ENCODE peak calls at places on chromosomes 12 and 14, in ten cellular contexts. K, Y, H, U, V, L, E, D, X and P are unnamed samples.

GRCh38 chr14:29310757-29311156 is 544.2 kb downstream of the FOXG1 start:
- DNase-seq in K (no peak), Y (no peak), H (no peak), U (no peak), V (no peak), L (no peak), E (no peak), D (no peak), X (no peak), P (no peak)

GRCh38 chr12:53224268-53224896 is 7.6 kb downstream of the RARG start:
- DNase-seq in K (peak), Y (peak), H (peak), U (no peak), V (peak), L (peak), E (peak), D (no peak), X (no peak), P (no peak)

GRCh38 chr12:111578276-111578970 is 20.7 kb downstream of the ATXN2 start:
- DNase-seq in K (peak), Y (peak), H (no peak), U (no peak), V (no peak), L (no peak), E (no peak), D (no peak), X (no peak), P (no peak)

GRCh38 chr12:62466596-62467411 is at the start of gene MON2:
- DNase-seq in K (peak), Y (peak), H (peak), U (peak), V (peak), L (peak), E (peak), D (peak), X (peak), P (peak)

GRCh38 chr14:34981743-34982420 is 910 bp upstream of the SRP54 start:
- DNase-seq in K (no peak), Y (no peak), H (peak), U (no peak), V (peak), L (peak), E (peak), D (no peak), X (peak), P (peak)

GRCh38 chr12:13562915-13563742 is 366.6 kb downstream of the EMP1 start:
- DNase-seq in K (no peak), Y (no peak), H (no peak), U (no peak), V (no peak), L (no peak), E (no peak), D (no peak), X (no peak), P (no peak)

GRCh38 chr12:118034429-118035193 is 18.1 kb downstream of the RFC5 start:
- DNase-seq in K (peak), Y (peak), H (no peak), U (no peak), V (peak), L (no peak), E (peak), D (no peak), X (no peak), P (peak)

GRCh38 chr14:32560213-32560857 is 231.2 kb downstream of the AKAP6 start:
- DNase-seq in K (peak), Y (peak), H (no peak), U (peak), V (peak), L (peak), E (peak), D (no peak), X (peak), P (peak)

GRCh38 chr14:106308839-106309389 is 782.5 kb downstream of the TMEM121 start:
- DNase-seq in K (peak), Y (peak), H (peak), U (peak), V (peak), L (peak), E (no peak), D (no peak), X (no peak), P (peak)

GRCh38 chr14:85597701-85598100 is 67.8 kb downstream of the FLRT2 start:
- DNase-seq in K (no peak), Y (no peak), H (no peak), U (no peak), V (no peak), L (no peak), E (no peak), D (no peak), X (no peak), P (no peak)

GRCh38 chr14:90428676-90429075 is 31.8 kb downstream of the CALM1 start:
- DNase-seq in K (no peak), Y (no peak), H (no peak), U (no peak), V (no peak), L (no peak), E (no peak), D (no peak), X (no peak), P (no peak)

GRCh38 chr12:88339254-88339949 is 197.3 kb downstream of the TMTC3 start:
- DNase-seq in K (no peak), Y (no peak), H (no peak), U (no peak), V (no peak), L (no peak), E (no peak), D (no peak), X (peak), P (no peak)

GRCh38 chr12:27780612-27781408 is 774 bp upstream of the MANSC4 start:
- DNase-seq in K (peak), Y (peak), H (no peak), U (peak), V (peak), L (peak), E (peak), D (no peak), X (no peak), P (peak)

GRCh38 chr12:27779416-27779815 is 617 bp upstream of the KLHL42 start:
- DNase-seq in K (no peak), Y (peak), H (peak), U (no peak), V (peak), L (peak), E (peak), D (no peak), X (no peak), P (peak)

GRCh38 chr12:27778206-27778605 is 1.8 kb upstream of the KLHL42 start:
- DNase-seq in K (no peak), Y (no peak), H (no peak), U (no peak), V (no peak), L (no peak), E (no peak), D (no peak), X (no peak), P (no peak)

GRCh38 chr12:27781680-27782079 is 1.6 kb upstream of the MANSC4 start:
- DNase-seq in K (no peak), Y (no peak), H (no peak), U (no peak), V (peak), L (no peak), E (no peak), D (no peak), X (no peak), P (no peak)

DNA sequence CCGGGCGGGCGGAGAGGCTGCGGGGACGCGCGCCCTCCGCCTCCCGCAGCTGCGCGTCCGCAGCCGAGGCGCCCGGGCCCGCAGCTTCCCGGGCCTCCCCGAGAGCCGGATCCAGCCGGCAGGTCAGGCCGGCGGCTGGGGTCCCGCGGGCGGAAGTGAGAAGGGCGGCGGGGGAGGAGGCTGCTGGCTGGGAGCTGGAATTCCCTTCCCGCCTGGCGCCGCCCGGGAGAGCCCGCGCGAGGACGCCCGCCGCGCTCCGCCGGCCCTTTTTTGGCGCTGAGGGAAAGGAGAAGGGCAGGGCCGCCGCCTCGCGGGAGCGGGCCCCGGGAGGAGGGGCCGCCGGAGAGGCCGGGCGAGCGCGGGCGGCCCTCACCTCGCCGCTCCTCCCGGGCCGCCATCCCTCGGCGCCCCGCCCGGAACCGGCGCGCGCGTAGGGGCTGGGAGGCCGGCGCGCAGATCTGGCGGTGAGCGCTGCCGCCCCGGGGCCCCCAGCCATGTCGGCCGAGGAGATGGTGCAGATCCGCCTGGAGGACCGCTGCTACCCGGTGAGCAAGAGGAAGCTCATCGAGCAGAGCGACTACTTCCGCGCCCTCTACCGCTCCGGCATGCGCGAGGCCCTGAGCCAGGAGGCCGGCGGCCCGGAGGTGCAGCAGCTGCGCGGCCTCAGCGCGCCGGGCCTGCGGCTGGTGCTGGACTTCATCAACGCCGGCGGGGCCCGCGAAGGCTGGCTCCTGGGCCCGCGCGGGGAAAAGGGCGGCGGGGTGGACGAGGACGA is at the start of the genes KLHL42 and MANSC4:
- DNase-seq in K (peak), Y (peak), H (peak), U (peak), V (peak), L (peak), E (peak), D (peak), X (no peak), P (peak)
- TF ChIP-seq CTCF in K (no peak), Y (peak), H (no peak), U (no peak), V (no peak), L (no peak), E (peak), D (no peak), X (no peak), P (no peak)

DNA sequence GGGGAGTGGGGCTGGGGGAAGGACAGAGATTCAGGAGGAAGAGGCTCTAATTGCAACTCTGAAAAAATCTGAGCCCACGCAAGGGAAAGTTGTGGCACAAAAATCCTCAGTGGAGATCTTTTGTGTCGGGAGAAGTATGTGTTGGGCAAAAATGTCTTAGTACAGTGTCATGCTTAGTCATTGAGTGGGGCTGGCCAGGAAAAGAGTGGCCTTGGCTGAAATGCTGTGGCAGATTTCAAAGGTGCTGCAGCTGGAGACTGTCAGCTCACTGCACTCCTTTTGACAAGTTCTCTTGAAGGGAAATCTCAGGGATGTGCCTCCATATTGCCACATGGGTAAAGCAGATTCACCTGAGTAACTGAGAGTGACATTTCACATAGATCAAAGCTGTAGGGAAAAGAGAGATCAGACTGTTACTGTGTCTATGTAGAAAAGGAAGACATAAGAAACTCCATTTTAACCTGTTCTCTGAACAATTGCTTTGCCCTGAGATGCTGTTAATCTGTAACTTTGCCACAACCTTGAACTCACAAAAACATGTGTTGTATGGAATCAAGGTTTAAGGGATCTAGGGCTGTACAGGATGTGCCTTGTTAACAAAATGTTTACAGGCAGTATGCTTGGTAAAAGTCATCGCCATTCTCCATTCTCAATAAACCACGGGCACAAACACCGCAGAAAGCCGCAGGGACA is 36.0 kb upstream of the GLIPR1 start:
- DNase-seq in K (no peak), Y (peak), H (no peak), U (no peak), V (no peak), L (no peak), E (no peak), D (no peak), X (no peak), P (no peak)
- TF ChIP-seq POLR2AphosphoS5 in K (no peak), Y (no peak), H (no peak), U (no peak), V (no peak), L (no peak), E (no peak), D (no peak), X (no peak), P (no peak)

GRCh38 chr14:102610968-102611811 is 18.7 kb downstream of the RCOR1 start:
- DNase-seq in K (no peak), Y (no peak), H (no peak), U (no peak), V (no peak), L (no peak), E (no peak), D (no peak), X (no peak), P (no peak)
- H3K27ac ChIP-seq in K (no peak), Y (no peak), H (no peak), U (no peak), V (no peak), L (no peak), E (no peak), D (no peak), X (no peak), P (no peak)

GRCh38 chr12:82694970-82695369 is 8.3 kb downstream of the TMTC2 start:
- DNase-seq in K (no peak), Y (no peak), H (no peak), U (no peak), V (no peak), L (no peak), E (no peak), D (no peak), X (no peak), P (no peak)
- TF ChIP-seq CTCF in K (no peak), Y (no peak), H (no peak), U (no peak), V (no peak), L (no peak), E (no peak), D (no peak), X (no peak), P (no peak)

GRCh38 chr12:25781223-25781622 is 177.3 kb upstream of the RASSF8 start:
- DNase-seq in K (no peak), Y (no peak), H (no peak), U (no peak), V (no peak), L (no peak), E (no peak), D (no peak), X (no peak), P (no peak)

GRCh38 chr12:25771062-25771461 is 187.4 kb upstream of the RASSF8 start:
- DNase-seq in K (no peak), Y (no peak), H (no peak), U (no peak), V (no peak), L (no peak), E (no peak), D (no peak), X (no peak), P (no peak)

GRCh38 chr12:25775968-25776367 is 182.5 kb upstream of the RASSF8 start:
- DNase-seq in K (no peak), Y (no peak), H (no peak), U (no peak), V (no peak), L (no peak), E (peak), D (no peak), X (no peak), P (no peak)
- TF ChIP-seq POLR2AphosphoS5 in K (no peak), Y (no peak), H (no peak), U (no peak), V (no peak), L (no peak), E (no peak), D (no peak), X (no peak), P (no peak)

DNA sequence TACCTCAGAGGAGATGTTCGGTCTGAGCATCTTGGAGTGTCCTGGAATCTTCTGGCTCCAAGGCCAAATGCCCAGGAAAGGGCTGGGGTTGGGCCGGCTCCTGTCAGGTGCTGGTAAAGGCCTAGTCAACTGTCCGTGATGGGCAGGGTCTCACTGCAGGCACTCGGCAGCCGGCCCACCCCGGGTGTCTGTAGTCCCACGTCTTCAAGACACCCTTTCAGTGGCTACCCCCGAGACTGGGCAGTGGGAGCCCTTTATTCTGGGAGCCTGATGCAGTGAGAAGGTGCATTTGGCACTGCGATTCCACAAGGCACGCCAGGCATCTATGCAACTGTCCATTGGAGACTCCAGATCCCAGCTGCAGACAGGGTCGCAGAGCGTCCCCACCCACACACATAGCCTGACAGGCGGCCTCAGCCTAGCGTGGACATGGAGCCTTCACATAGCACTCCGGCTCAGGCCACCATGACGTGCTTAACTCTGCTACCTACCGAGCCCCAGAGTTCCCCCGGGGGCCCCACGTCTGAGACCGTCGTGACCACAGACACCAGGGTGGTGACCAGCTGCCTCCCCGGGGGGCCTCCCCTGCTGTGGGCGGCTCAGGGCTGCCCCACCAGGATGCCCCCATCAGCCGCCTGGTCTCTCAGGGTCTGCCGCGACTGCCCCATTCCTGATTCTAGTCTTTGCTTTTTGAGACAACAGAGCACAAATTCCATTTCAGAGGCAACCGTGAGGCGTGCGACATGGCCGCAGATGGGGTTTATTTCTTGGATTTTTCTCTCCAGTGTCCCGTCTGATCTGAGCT is 331.8 kb upstream of the SFSWAP start:
- DNase-seq in K (no peak), Y (no peak), H (no peak), U (no peak), V (no peak), L (no peak), E (no peak), D (no peak), X (no peak), P (no peak)
- H3K27ac ChIP-seq in K (no peak), Y (no peak), H (no peak), U (no peak), V (no peak), L (no peak), E (no peak), D (no peak), X (no peak), P (no peak)

DNA sequence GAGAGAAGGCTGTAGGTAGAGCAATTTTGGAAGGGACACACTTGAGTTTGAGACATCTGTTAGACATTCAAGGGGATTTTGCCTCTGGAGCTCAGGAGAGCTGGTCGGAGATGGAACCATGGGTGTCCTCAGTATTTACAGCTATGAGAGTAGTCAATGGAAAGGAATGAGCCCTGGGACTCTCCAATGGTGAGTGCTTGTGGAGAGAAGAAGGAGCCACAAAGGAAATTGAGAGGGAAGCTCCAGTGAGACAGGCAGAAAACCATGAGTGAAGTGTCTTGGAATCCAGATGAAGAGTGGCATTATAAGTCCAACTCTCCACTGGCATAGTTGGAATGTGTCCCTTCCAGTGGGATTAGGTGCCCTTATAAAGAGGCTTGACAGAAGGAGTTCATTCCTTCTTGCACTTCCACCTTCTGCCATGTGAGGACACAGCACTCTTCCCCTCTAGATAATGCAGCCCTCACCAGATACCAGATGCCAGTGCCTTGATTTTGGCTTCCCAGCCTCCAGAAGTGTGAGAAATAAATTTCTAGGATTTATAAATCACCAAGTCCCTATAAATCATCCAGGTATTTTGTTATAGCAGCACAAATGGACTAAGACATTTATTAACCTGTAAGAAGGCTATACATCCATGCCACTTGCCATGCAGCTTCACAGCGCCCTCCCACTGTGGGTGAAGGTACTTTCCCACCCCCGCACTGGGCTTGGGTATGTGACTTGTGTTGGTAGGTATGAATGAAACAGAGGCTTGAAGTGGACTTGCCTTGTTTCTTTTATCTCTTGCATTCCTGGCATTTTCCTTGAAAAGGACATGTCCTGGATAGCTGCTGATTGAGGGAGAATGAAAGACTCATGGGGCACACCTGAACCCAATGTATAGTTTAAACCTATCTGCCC is 27.3 kb downstream of the LLPH start:
- DNase-seq in K (peak), Y (no peak), H (no peak), U (no peak), V (peak), L (no peak), E (no peak), D (no peak), X (peak), P (no peak)
- TF ChIP-seq CTCF in K (peak), Y (no peak), H (no peak), U (no peak), V (peak), L (no peak), E (no peak), D (no peak), X (peak), P (no peak)

DNA sequence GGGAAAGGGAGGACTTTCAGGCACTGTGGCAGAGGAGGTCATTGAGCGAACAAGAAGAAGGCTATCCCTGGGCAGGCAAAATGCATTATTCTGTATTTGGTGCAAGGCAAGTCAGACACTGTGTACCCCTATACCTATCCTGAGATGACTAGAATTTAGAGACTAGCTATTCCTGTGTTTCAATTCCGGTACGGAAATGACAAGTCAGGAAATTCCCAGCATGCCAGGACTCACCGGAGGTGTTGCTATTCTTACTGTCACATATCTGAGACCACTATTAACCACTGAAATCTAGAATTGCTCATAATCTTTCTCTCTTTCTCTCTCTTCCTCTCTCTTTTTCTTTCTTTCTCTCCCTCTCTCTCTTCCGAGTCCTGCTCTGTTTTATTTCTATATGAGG is 297.1 kb downstream of the PDZRN4 start:
- DNase-seq in K (no peak), Y (no peak), H (no peak), U (no peak), V (no peak), L (no peak), E (no peak), D (no peak), X (no peak), P (no peak)
- TF ChIP-seq POLR2AphosphoS5 in K (no peak), Y (no peak), H (no peak), U (no peak), V (no peak), L (no peak), E (no peak), D (no peak), X (no peak), P (no peak)

DNA sequence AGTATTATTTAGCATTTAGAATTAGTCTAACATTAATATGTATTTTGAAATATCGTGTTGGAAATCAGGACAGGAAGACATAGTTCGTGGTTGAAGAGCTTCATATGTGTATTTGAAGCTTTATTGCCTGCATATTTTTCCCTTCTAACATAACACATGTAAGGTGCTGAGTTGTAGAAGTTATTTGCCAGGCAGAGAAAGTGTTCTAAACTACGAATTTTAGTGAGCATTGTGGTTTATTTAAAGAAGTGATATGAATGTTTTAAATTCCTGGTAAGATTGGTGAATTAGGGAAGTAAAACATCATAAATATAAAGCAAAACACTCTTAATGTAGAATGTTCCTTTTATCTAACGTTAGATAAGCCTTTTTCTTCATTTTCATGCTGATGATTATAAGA is 2.5 kb downstream of the RASSF3 start:
- DNase-seq in K (no peak), Y (no peak), H (no peak), U (no peak), V (no peak), L (no peak), E (no peak), D (no peak), X (no peak), P (no peak)
- H3K27ac ChIP-seq in K (peak), Y (no peak), H (peak), U (peak), V (no peak), L (peak), E (peak), D (peak), X (no peak), P (peak)